ENCODE peak calls at places on chromosomes 2 and 18, in four cellular contexts. One of them, this sample, is unnamed.

GRCh38 chr2:96344011-96344410 is 8.4 kb downstream of the NCAPH start:
- DNase-seq in lung microvascular endothelial cell: no peak
- DNase-seq in activated CD8-positive, alpha-beta memory T cell treated with anti-CD3 and anti-CD28 coated beads for 48 hours: no peak
- DNase-seq in activated naive CD4-positive, alpha-beta T cell treated with anti-CD3 and anti-CD28 coated beads for 36 hours: peak
- DNase-seq in this sample: no peak

GRCh38 chr18:69399253-69399652 is 1.4 kb upstream of the DOK6 start:
- DNase-seq in activated CD8-positive, alpha-beta memory T cell treated with anti-CD3 and anti-CD28 coated beads for 48 hours: no peak
- DNase-seq in activated naive CD4-positive, alpha-beta T cell treated with anti-CD3 and anti-CD28 coated beads for 36 hours: no peak
- DNase-seq in lung microvascular endothelial cell: no peak
- DNase-seq in this sample: peak

GRCh38 chr2:112768432-112768831 is 4.0 kb upstream of the CKAP2L start:
- DNase-seq in activated naive CD4-positive, alpha-beta T cell treated with anti-CD3 and anti-CD28 coated beads for 36 hours: no peak
- DNase-seq in activated CD8-positive, alpha-beta memory T cell treated with anti-CD3 and anti-CD28 coated beads for 48 hours: no peak
- DNase-seq in lung microvascular endothelial cell: peak
- DNase-seq in this sample: no peak

GRCh38 chr2:69116438-69116837 is 103.5 kb downstream of the ANTXR1 start:
- DNase-seq in activated naive CD4-positive, alpha-beta T cell treated with anti-CD3 and anti-CD28 coated beads for 36 hours: no peak
- DNase-seq in lung microvascular endothelial cell: no peak
- DNase-seq in activated CD8-positive, alpha-beta memory T cell treated with anti-CD3 and anti-CD28 coated beads for 48 hours: no peak
- DNase-seq in this sample: no peak

GRCh38 chr2:43455735-43456642 is 139.8 kb downstream of the THADA start:
- DNase-seq in activated naive CD4-positive, alpha-beta T cell treated with anti-CD3 and anti-CD28 coated beads for 36 hours: no peak
- DNase-seq in activated CD8-positive, alpha-beta memory T cell treated with anti-CD3 and anti-CD28 coated beads for 48 hours: no peak
- DNase-seq in lung microvascular endothelial cell: peak
- DNase-seq in this sample: no peak

GRCh38 chr2:107248932-107249331 is 363.0 kb upstream of the ST6GAL2 start:
- DNase-seq in activated CD8-positive, alpha-beta memory T cell treated with anti-CD3 and anti-CD28 coated beads for 48 hours: no peak
- DNase-seq in lung microvascular endothelial cell: no peak
- DNase-seq in activated naive CD4-positive, alpha-beta T cell treated with anti-CD3 and anti-CD28 coated beads for 36 hours: no peak
- DNase-seq in this sample: no peak

GRCh38 chr2:231467613-231468525 is 3.6 kb upstream of the NCL start:
- DNase-seq in lung microvascular endothelial cell: no peak
- DNase-seq in activated CD8-positive, alpha-beta memory T cell treated with anti-CD3 and anti-CD28 coated beads for 48 hours: no peak
- DNase-seq in activated naive CD4-positive, alpha-beta T cell treated with anti-CD3 and anti-CD28 coated beads for 36 hours: no peak
- DNase-seq in this sample: peak

GRCh38 chr18:23306842-23307241 is 146.2 kb upstream of the RIOK3 start:
- DNase-seq in activated naive CD4-positive, alpha-beta T cell treated with anti-CD3 and anti-CD28 coated beads for 36 hours: no peak
- DNase-seq in lung microvascular endothelial cell: peak
- DNase-seq in activated CD8-positive, alpha-beta memory T cell treated with anti-CD3 and anti-CD28 coated beads for 48 hours: no peak
- DNase-seq in this sample: no peak

GRCh38 chr2:55957142-55957541 is 33.6 kb upstream of the EFEMP1 start:
- DNase-seq in activated naive CD4-positive, alpha-beta T cell treated with anti-CD3 and anti-CD28 coated beads for 36 hours: no peak
- DNase-seq in lung microvascular endothelial cell: no peak
- DNase-seq in activated CD8-positive, alpha-beta memory T cell treated with anti-CD3 and anti-CD28 coated beads for 48 hours: no peak
- DNase-seq in this sample: no peak

GRCh38 chr2:65482971-65483370 is 50.6 kb upstream of the SPRED2 start:
- DNase-seq in activated naive CD4-positive, alpha-beta T cell treated with anti-CD3 and anti-CD28 coated beads for 36 hours: no peak
- DNase-seq in lung microvascular endothelial cell: no peak
- DNase-seq in activated CD8-positive, alpha-beta memory T cell treated with anti-CD3 and anti-CD28 coated beads for 48 hours: no peak
- DNase-seq in this sample: no peak

GRCh38 chr18:59559528-59559927 is 137.7 kb downstream of the CCBE1 start:
- DNase-seq in activated naive CD4-positive, alpha-beta T cell treated with anti-CD3 and anti-CD28 coated beads for 36 hours: no peak
- DNase-seq in lung microvascular endothelial cell: no peak
- DNase-seq in activated CD8-positive, alpha-beta memory T cell treated with anti-CD3 and anti-CD28 coated beads for 48 hours: no peak
- DNase-seq in this sample: no peak

GRCh38 chr2:15942711-15943345 is 2.5 kb downstream of the MYCN start:
- DNase-seq in activated CD8-positive, alpha-beta memory T cell treated with anti-CD3 and anti-CD28 coated beads for 48 hours: no peak
- DNase-seq in activated naive CD4-positive, alpha-beta T cell treated with anti-CD3 and anti-CD28 coated beads for 36 hours: no peak
- DNase-seq in lung microvascular endothelial cell: no peak
- DNase-seq in this sample: no peak

This sample was measured in NCI-H82.